ENCODE peak calls at places on chromosomes 12 and 14, in nine cellular contexts. K is lung; P is CD8-positive, alpha-beta memory T cell; A is psoas muscle; Z is cardiac muscle cell; W is pancreas; R is transverse colon; J is PC-3; T is Caco-2. L is an unnamed sample. For H3K36me3, the result is how much of the 10 kb centered on the place peaks cover.

GRCh38 chr14:28751467-28752058 is 15.0 kb upstream of the FOXG1 start:
- DNase-seq in W (no peak), T (peak), J (peak), A (no peak), P (no peak), K (no peak), R (no peak), Z (peak), L (no peak)

GRCh38 chr12:14910090-14910915 is 24.6 kb upstream of the MGP start:
- DNase-seq in W (no peak), R (no peak), Z (peak), K (no peak), P (no peak), T (no peak), A (no peak), J (peak), L (no peak)

GRCh38 chr12:11016937-11017336 is 5.5 kb downstream of the TAS2R19 start:
- DNase-seq in W (no peak), A (no peak), T (no peak), K (no peak), R (peak), J (no peak), Z (no peak), P (no peak), L (no peak)

GRCh38 chr12:51866762-51867161 is 18.2 kb upstream of the FIGNL2 start:
- DNase-seq in Z (no peak), W (no peak), J (no peak), R (no peak), T (no peak), P (peak), K (no peak), A (no peak), L (no peak)

GRCh38 chr12:72214163-72214562 is 58.0 kb upstream of the TRHDE start:
- DNase-seq in W (no peak), J (no peak), R (no peak), P (no peak), K (no peak), A (no peak), Z (peak), T (no peak), L (no peak)

GRCh38 chr12:95532851-95533250 is 18.4 kb downstream of the USP44 start:
- DNase-seq in J (peak), R (no peak), A (no peak), T (no peak), K (no peak), P (no peak), Z (peak), W (no peak), L (no peak)

GRCh38 chr12:110342157-110342556 is 61.1 kb downstream of the ATP2A2 start:
- DNase-seq in J (no peak), K (no peak), T (no peak), R (no peak), Z (no peak), P (no peak), W (no peak), A (no peak), L (no peak)

GRCh38 chr12:21301-22189 is 45.0 kb upstream of the IQSEC3 start:
- DNase-seq in R (no peak), P (peak), J (peak), Z (no peak), W (no peak), T (no peak), K (peak), A (no peak), L (no peak)

GRCh38 chr14:92728781-92729364 is 19.6 kb downstream of the LGMN start:
- DNase-seq in J (peak), Z (peak), K (peak), W (no peak), A (no peak), R (no peak), P (no peak), T (no peak), L (no peak)

GRCh38 chr14:87686736-87687135 is 306.2 kb downstream of the GALC start:
- DNase-seq in R (no peak), Z (no peak), W (no peak), A (no peak), K (no peak), P (no peak), J (no peak), T (no peak), L (no peak)

GRCh38 chr14:92584856-92585255 is 71.3 kb downstream of the RIN3 start:
- DNase-seq in J (no peak), Z (peak), K (no peak), P (peak), R (no peak), T (no peak), A (no peak), W (no peak), L (no peak)

GRCh38 chr12:19867970-19868369 is 428.7 kb downstream of the AEBP2 start:
- DNase-seq in K (no peak), R (no peak), W (no peak), A (no peak), J (no peak), P (no peak), Z (peak), T (no peak), L (no peak)

GRCh38 chr12:13234045-13234641 is 37.6 kb downstream of the EMP1 start:
- DNase-seq in W (no peak), J (peak), R (peak), A (no peak), K (peak), Z (peak), T (peak), P (peak), L (no peak)

GRCh38 chr14:61560323-61560722 is 135.0 kb upstream of the HIF1A start:
- DNase-seq in J (peak), T (peak), Z (peak), R (no peak), K (no peak), P (no peak), W (no peak), A (no peak), L (no peak)

GRCh38 chr12:85059594-85059993 is 23.4 kb downstream of the LRRIQ1 start:
- DNase-seq in A (no peak), K (no peak), P (no peak), Z (no peak), W (no peak), J (no peak), R (no peak), T (no peak), L (no peak)

GRCh38 chr12:14138495-14138894 is 157.1 kb upstream of the GRIN2B start:
- DNase-seq in Z (no peak), W (no peak), R (no peak), J (no peak), K (no peak), T (peak), A (no peak), P (no peak), L (no peak)

GRCh38 chr14:61615743-61616523 is 79.4 kb upstream of the HIF1A start:
- DNase-seq in T (no peak), P (no peak), Z (peak), W (no peak), J (peak), K (no peak), R (no peak), A (no peak), L (no peak)

GRCh38 chr12:11686135-11686534 is 36.7 kb downstream of the ETV6 start:
- DNase-seq in T (no peak), P (no peak), R (no peak), Z (no peak), K (no peak), J (no peak), W (no peak), A (no peak), L (no peak)

GRCh38 chr12:123131879-123132402 is 18.9 kb downstream of the PITPNM2 start:
- DNase-seq in Z (no peak), P (no peak), T (no peak), J (no peak), K (peak), W (no peak), A (peak), R (peak), L (peak)

GRCh38 chr12:89311703-89312293 is 40.5 kb downstream of the DUSP6 start:
- DNase-seq in R (no peak), T (no peak), A (no peak), P (no peak), J (no peak), K (no peak), Z (no peak), W (peak), L (no peak)

GRCh38 chr12:120814203-120814902 is 88.7 kb downstream of the ACADS start:
- DNase-seq in K (no peak), T (no peak), P (no peak), Z (no peak), A (no peak), J (no peak), W (no peak), R (no peak), L (no peak)

GRCh38 chr12:26488339-26488738 is 293.0 kb downstream of the SSPN start:
- DNase-seq in A (no peak), Z (no peak), K (no peak), W (no peak), P (no peak), T (no peak), J (no peak), R (no peak), L (no peak)

GRCh38 chr12:31655792-31656191 is 3.7 kb upstream of the ETFBKMT start:
- DNase-seq in K (no peak), R (no peak), A (no peak), T (no peak), J (no peak), P (no peak), W (no peak), Z (no peak), L (no peak)

GRCh38 chr12:15767301-15767700 is 21.9 kb downstream of the EPS8 start:
- DNase-seq in W (no peak), R (no peak), T (no peak), P (no peak), J (no peak), K (no peak), A (no peak), Z (no peak), L (no peak)

GRCh38 chr12:94109154-94109553 is 39.2 kb upstream of the PLXNC1 start:
- DNase-seq in K (no peak), T (no peak), A (no peak), R (no peak), P (no peak), J (no peak), Z (peak), W (no peak), L (no peak)

GRCh38 chr12:50825372-50825838 is 17.3 kb upstream of the TMPRSS12 start:
- DNase-seq in J (peak), R (no peak), T (peak), W (no peak), P (no peak), K (no peak), Z (peak), A (no peak), L (no peak)

GRCh38 chr12:77837876-77838291 is 7.2 kb downstream of the NAV3 start:
- DNase-seq in K (no peak), A (no peak), R (no peak), T (no peak), W (no peak), J (no peak), P (no peak), Z (peak), L (no peak)

GRCh38 chr12:132151766-132152410 is 7.6 kb downstream of the NOC4L start:
- DNase-seq in K (no peak), P (peak), T (no peak), W (peak), Z (no peak), R (no peak), J (no peak), A (peak), L (no peak)

GRCh38 chr12:78880078-78880477 is 15.5 kb downstream of the SYT1 start:
- DNase-seq in P (no peak), T (no peak), A (no peak), Z (no peak), J (peak), R (no peak), W (no peak), K (no peak), L (no peak)

GRCh38 chr12:69115955-69116354 is 123.4 kb upstream of the CPSF6 start:
- DNase-seq in W (no peak), P (no peak), K (no peak), J (no peak), A (no peak), Z (no peak), R (no peak), T (no peak), L (no peak)

GRCh38 chr12:59494617-59495016 is 101.2 kb upstream of the SLC16A7 start:
- DNase-seq in J (no peak), W (no peak), R (no peak), A (no peak), P (no peak), T (no peak), Z (no peak), K (no peak), L (no peak)

GRCh38 chr12:109995366-109995702 is 834 bp downstream of the GIT2 start:
- DNase-seq in J (no peak), W (no peak), R (no peak), P (no peak), T (no peak), K (no peak), A (no peak), Z (no peak), L (no peak)

GRCh38 chr14:49962616-49963015 is 69.7 kb downstream of the ARF6 start:
- DNase-seq in R (peak), K (no peak), A (no peak), P (no peak), W (no peak), J (peak), Z (no peak), T (no peak), L (peak)

GRCh38 chr12:115452751-115453281 is 768.8 kb upstream of the TBX3 start:
- DNase-seq in P (no peak), Z (no peak), W (no peak), T (no peak), R (no peak), J (no peak), A (no peak), K (no peak), L (no peak)

GRCh38 chr14:56333361-56334279 is 215.4 kb downstream of the PELI2 start:
- DNase-seq in J (peak), Z (peak), T (no peak), W (no peak), A (no peak), K (no peak), R (no peak), P (no peak), L (no peak)

GRCh38 chr12:9751204-9752144 is 9.2 kb downstream of the CD69 start:
- DNase-seq in Z (peak), R (no peak), A (no peak), W (no peak), P (peak), T (peak), K (no peak), J (peak), L (no peak)

GRCh38 chr12:88339254-88339949 is 197.3 kb downstream of the TMTC3 start:
- DNase-seq in K (no peak), J (peak), W (no peak), T (no peak), Z (peak), P (no peak), A (no peak), R (no peak), L (no peak)

GRCh38 chr12:105175397-105175990 is 60.5 kb downstream of the APPL2 start:
- DNase-seq in J (no peak), P (no peak), W (no peak), K (no peak), R (no peak), A (no peak), T (no peak), Z (no peak), L (no peak)
- H3K36me3 ChIP-seq in J (under half), P (under half), W (under half), K (under half), R (under half), A (under half), T (under half), Z (under half), L (under half)

DNA sequence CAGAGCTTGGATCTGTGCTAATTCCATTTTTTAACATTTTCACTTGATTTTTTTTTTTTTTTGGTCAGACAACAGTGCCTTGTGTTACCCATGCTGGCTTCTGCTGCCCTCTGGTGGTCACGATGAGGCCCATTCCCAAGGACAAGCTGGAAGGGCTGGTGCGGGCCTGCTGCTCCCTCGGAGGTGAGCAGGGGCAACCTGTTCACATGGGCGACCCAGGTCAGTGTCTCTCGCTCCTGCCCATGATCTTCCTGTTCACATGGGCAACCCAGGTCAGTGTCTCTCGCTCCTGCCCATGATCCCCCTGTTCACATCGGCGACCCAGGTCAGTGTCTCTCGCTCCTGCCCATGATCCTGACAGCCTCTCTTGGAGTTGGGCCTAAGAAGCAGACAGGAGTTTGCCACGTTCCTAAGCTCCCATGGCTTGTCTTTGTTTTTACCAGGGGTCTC is 59.4 kb downstream of the DGLUCY start:
- DNase-seq in P (peak), A (peak), R (peak), Z (peak), W (peak), J (peak), K (peak), T (peak), L (peak)
- H3K36me3 ChIP-seq in P (under half), A (under half), R (under half), Z (under half), W (under half), J (under half), K (under half), T (under half), L (under half)

GRCh38 chr12:128807161-128807724 is 16.5 kb downstream of the SLC15A4 start:
- DNase-seq in T (no peak), A (no peak), K (no peak), J (no peak), Z (no peak), P (no peak), R (no peak), W (no peak), L (no peak)
- H3K36me3 ChIP-seq in T (under half), A (under half), K (under half), J (under half), Z (under half), P (under half), R (under half), W (under half), L (under half)

DNA sequence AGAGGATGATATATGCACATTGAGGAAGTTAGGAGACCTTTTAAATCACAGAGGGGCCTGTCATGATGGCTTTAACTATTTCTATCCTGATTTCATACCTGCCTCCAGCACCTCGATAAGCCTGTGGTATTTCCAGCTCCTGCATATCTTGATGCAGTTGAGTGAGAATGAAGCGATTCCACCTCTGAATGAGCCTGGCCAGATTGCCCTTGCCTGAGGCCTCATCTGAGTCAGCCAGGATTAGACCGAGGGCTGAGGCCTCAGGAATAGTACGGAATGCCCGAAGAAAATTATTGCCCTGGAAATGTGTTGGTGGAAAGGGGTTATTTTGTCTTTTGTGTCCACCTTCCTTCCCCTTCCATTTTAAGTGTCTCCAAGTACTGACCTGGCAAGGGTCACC is 8.4 kb upstream of the CNPY2 start:
- DNase-seq in K (no peak), W (no peak), J (no peak), T (no peak), Z (no peak), P (no peak), A (no peak), R (no peak), L (no peak)
- H3K36me3 ChIP-seq in K (under half), W (half or more), J (under half), T (under half), Z (under half), P (half or more), A (under half), R (under half), L (under half)

DNA sequence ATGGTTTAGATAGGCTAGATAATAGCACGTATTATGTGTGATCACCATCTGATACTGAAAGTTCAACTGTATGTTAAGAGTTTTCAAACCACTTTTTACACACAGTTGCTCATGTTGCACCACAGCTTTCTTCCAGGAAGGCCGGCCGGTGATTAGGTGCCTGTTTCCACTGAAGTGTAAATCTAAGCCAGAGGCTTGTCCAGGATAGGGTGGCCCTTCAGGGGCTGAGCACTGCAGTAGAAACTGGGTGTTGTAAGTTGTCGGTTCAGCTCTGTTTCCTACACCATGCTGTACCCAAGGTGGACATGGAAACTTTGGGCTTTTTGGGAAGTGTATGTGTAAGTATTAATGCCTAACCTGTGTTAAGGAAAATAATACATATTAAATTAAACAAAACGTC is 30.7 kb downstream of the TDP1 start:
- DNase-seq in A (no peak), Z (no peak), J (no peak), W (no peak), P (no peak), T (no peak), R (no peak), K (no peak), L (no peak)
- H3K36me3 ChIP-seq in A (under half), Z (under half), J (under half), W (under half), P (under half), T (under half), R (under half), K (under half), L (under half)

DNA sequence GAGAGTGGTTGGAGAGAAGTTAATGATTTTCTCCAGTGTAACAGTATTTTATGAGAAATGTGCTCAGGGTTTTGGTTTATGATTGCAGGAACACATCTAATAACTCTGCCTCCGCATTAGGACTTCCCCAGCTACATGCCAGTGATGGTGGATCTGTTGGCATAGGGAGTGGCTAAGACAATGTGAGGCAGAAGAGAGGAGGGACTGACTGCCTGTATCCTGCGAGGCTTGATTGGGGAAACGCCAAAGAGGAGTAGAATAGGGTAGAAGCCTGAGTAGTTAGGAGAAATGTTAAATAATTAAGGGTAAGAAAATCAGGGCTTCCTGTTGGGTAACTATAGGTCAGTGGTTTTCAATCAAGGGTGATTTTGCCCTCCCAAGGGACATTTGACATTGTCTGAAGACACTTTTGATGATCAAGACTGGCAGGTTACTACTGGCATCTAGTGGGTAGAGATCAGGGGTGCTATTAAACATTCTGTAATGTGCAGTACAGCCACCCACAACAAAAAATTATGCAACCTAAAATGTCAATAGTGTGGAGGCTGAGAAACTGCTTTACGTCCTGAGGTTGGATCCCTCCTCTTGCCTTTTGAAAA is 12.8 kb downstream of the TDG start:
- DNase-seq in R (no peak), K (no peak), W (no peak), A (no peak), P (no peak), Z (no peak), T (no peak), J (no peak), L (no peak)
- H3K36me3 ChIP-seq in R (under half), K (under half), W (under half), A (under half), P (under half), Z (under half), T (under half), J (half or more), L (under half)

GRCh38 chr12:112243255-112243965 is 118.0 kb downstream of the TRAFD1 start:
- DNase-seq in R (no peak), A (no peak), Z (no peak), J (no peak), K (no peak), P (no peak), W (no peak), T (no peak), L (no peak)
- H3K36me3 ChIP-seq in R (under half), A (under half), Z (half or more), J (under half), K (under half), P (under half), W (under half), T (under half), L (under half)